ENCODE peak calls at places on chromosome 20, in ten cellular contexts. U is GM20000; A is cardiac muscle cell; T is activated T-helper 2 cell treated with anti-CD3 and anti-CD28 coated beads, Interferon-gamma antibody, Interleukin-2, Interleukin-4, amounts not matched to agents 10 μg/mL and 5 μg/mL and 100 μg/mL, durations not matched to agents 14 hours and 24 hours and 36 hours; M is KBM-7; L is T-cell; Q is naive B cell; P is stimulated activated CD4-positive, alpha-beta T cell treated with anti-CD3 and anti-CD28 coated beads, TNF-alpha, amount 100 ng/mL, for 1 hour; J is GM03348; X is ureter. K is an unnamed sample.

GRCh38 chr20:25019381-25020155 is 27.0 kb upstream of the APMAP start:
- DNase-seq in A (no peak), M (no peak), U (no peak), P (no peak), J (no peak), T (no peak), Q (no peak), X (no peak), L (no peak), K (no peak)

GRCh38 chr20:16951876-16952275 is 203.7 kb downstream of the OTOR start:
- DNase-seq in M (no peak), L (no peak), A (no peak), T (no peak), P (no peak), U (no peak), Q (no peak), X (no peak), J (no peak), K (no peak)

GRCh38 chr20:31824554-31825313 is 5.6 kb downstream of the MYLK2 start:
- DNase-seq in T (no peak), M (no peak), A (no peak), X (no peak), J (no peak), P (no peak), L (no peak), U (no peak), Q (no peak), K (no peak)

GRCh38 chr20:36629719-36630340 is 16.2 kb downstream of the SLA2 start:
- DNase-seq in U (peak), Q (no peak), A (no peak), T (peak), X (no peak), M (peak), P (no peak), L (peak), J (no peak), K (no peak)

GRCh38 chr20:5657190-5657872 is 92.9 kb upstream of the SHLD1 start:
- DNase-seq in X (peak), M (peak), Q (no peak), P (no peak), A (peak), L (no peak), U (no peak), J (peak), T (no peak), K (no peak)

GRCh38 chr20:34791289-34792020 is 34.0 kb downstream of the NCOA6 start:
- DNase-seq in J (peak), L (no peak), Q (no peak), M (no peak), U (no peak), T (no peak), P (no peak), A (no peak), X (no peak), K (no peak)

GRCh38 chr20:63961664-63962425 is 5.6 kb upstream of the UCKL1 start:
- DNase-seq in P (no peak), Q (no peak), L (no peak), J (no peak), A (no peak), U (no peak), M (no peak), X (no peak), T (no peak), K (no peak)

GRCh38 chr20:47274449-47275108 is 81.9 kb downstream of the ZMYND8 start:
- DNase-seq in U (peak), P (no peak), A (no peak), Q (no peak), L (no peak), J (peak), M (peak), T (no peak), X (no peak), K (no peak)

GRCh38 chr20:40713508-40713907 is 24.5 kb upstream of the MAFB start:
- DNase-seq in X (no peak), J (no peak), T (no peak), A (no peak), L (no peak), U (no peak), M (no peak), Q (no peak), P (no peak), K (no peak)

GRCh38 chr20:2617099-2617714 is 35.2 kb upstream of the NOP56 start:
- DNase-seq in L (no peak), T (no peak), U (peak), A (no peak), X (no peak), P (no peak), J (no peak), Q (no peak), M (no peak), K (no peak)

GRCh38 chr20:8020314-8021079 is 936 bp upstream of the TMX4 start:
- DNase-seq in T (peak), A (no peak), M (peak), J (no peak), X (no peak), L (no peak), Q (peak), P (no peak), U (peak), K (no peak)

GRCh38 chr20:34220581-34220980 is 20.6 kb upstream of the ASIP start:
- DNase-seq in U (no peak), M (no peak), T (no peak), A (no peak), P (no peak), Q (no peak), L (no peak), X (no peak), J (peak), K (no peak)

GRCh38 chr20:2402271-2402980 is 21.7 kb downstream of the TGM6 start:
- DNase-seq in P (no peak), Q (no peak), T (no peak), A (peak), U (no peak), L (no peak), M (peak), X (no peak), J (peak), K (no peak)

GRCh38 chr20:16624106-16624505 is 50.9 kb upstream of the KIF16B start:
- DNase-seq in J (no peak), L (no peak), A (no peak), X (no peak), U (no peak), M (no peak), Q (no peak), T (no peak), P (no peak), K (no peak)

GRCh38 chr20:10398834-10399369 is 35.1 kb downstream of the MKKS start:
- DNase-seq in P (no peak), T (no peak), Q (no peak), J (no peak), X (no peak), A (peak), U (no peak), M (no peak), L (no peak), K (no peak)

GRCh38 chr20:57061058-57061900 is 205.2 kb downstream of the BMP7 start:
- DNase-seq in T (no peak), L (no peak), M (peak), J (no peak), U (no peak), Q (no peak), X (no peak), A (peak), P (no peak), K (no peak)

GRCh38 chr20:50379049-50379990 is 130.9 kb upstream of the PTPN1 start:
- DNase-seq in A (no peak), P (no peak), J (peak), Q (no peak), T (no peak), X (peak), L (no peak), U (no peak), M (peak), K (no peak)

GRCh38 chr20:1388706-1389483 is 4.0 kb downstream of the FKBP1A start:
- DNase-seq in A (no peak), P (no peak), L (peak), T (no peak), U (no peak), Q (peak), M (peak), X (peak), J (no peak), K (no peak)

GRCh38 chr20:43938932-43939761 is 24.5 kb downstream of the TOX2 start:
- DNase-seq in J (peak), L (no peak), M (peak), T (no peak), Q (no peak), A (no peak), U (no peak), P (no peak), X (peak), K (no peak)

GRCh38 chr20:50625986-50626677 is 65.2 kb downstream of the RIPOR3 start:
- DNase-seq in T (no peak), Q (no peak), P (no peak), U (no peak), A (peak), X (no peak), L (no peak), J (peak), M (peak), K (no peak)

GRCh38 chr20:595330-596308 is 14.5 kb downstream of the TCF15 start:
- DNase-seq in U (no peak), Q (no peak), P (no peak), T (no peak), X (no peak), M (no peak), J (no peak), A (no peak), L (no peak), K (no peak)

GRCh38 chr20:51275816-51276215 is 252.9 kb upstream of the KCNG1 start:
- DNase-seq in J (peak), L (no peak), M (no peak), T (no peak), P (no peak), A (no peak), Q (no peak), X (no peak), U (no peak), K (no peak)

GRCh38 chr20:44683263-44684046 is 31.7 kb upstream of the CCN5 start:
- DNase-seq in L (peak), Q (peak), M (peak), T (peak), X (no peak), A (peak), P (no peak), J (peak), U (peak), K (peak)

GRCh38 chr20:22623211-22623610 is 38.8 kb upstream of the FOXA2 start:
- DNase-seq in L (no peak), P (no peak), X (no peak), U (no peak), M (no peak), J (no peak), A (no peak), Q (no peak), T (no peak), K (no peak)

GRCh38 chr20:43322851-43323250 is 133.1 kb upstream of the PTPRT start:
- DNase-seq in M (no peak), A (no peak), P (no peak), T (no peak), L (no peak), X (no peak), J (no peak), U (no peak), Q (no peak), K (no peak)

GRCh38 chr20:53914091-53914860 is 156.1 kb downstream of the BCAS1 start:
- DNase-seq in Q (no peak), U (no peak), M (peak), X (no peak), P (no peak), J (no peak), T (no peak), A (peak), L (no peak), K (no peak)

GRCh38 chr20:39524371-39524911 is 562.3 kb downstream of the DHX35 start:
- DNase-seq in P (no peak), A (no peak), M (no peak), Q (no peak), L (no peak), X (no peak), T (no peak), J (no peak), U (no peak), K (no peak)

GRCh38 chr20:56689318-56689717 is 60.2 kb downstream of the TFAP2C start:
- DNase-seq in U (no peak), L (no peak), P (no peak), J (peak), X (no peak), A (no peak), T (no peak), M (no peak), Q (no peak), K (no peak)

GRCh38 chr20:64226686-64227576 is 28.6 kb upstream of the PCMTD2 start:
- DNase-seq in T (no peak), U (no peak), P (no peak), X (no peak), M (no peak), Q (no peak), A (no peak), L (peak), J (no peak), K (peak)

GRCh38 chr20:20894280-20894679 is 181.8 kb upstream of the RALGAPA2 start:
- DNase-seq in M (no peak), L (no peak), A (no peak), J (no peak), Q (no peak), U (no peak), X (no peak), P (no peak), T (no peak), K (no peak)

GRCh38 chr20:45111799-45112471 is 3.0 kb downstream of the WFDC5 start:
- DNase-seq in U (peak), P (no peak), T (no peak), Q (no peak), X (no peak), L (no peak), M (peak), A (no peak), J (peak), K (no peak)

GRCh38 chr20:48599106-48599747 is 228.6 kb downstream of the PREX1 start:
- DNase-seq in M (no peak), A (no peak), P (no peak), J (no peak), Q (no peak), T (no peak), X (no peak), U (no peak), L (no peak), K (no peak)

GRCh38 chr20:58851221-58851968 is 693 bp upstream of the GNAS-AS1 start:
- DNase-seq in L (no peak), A (no peak), J (no peak), T (no peak), P (no peak), Q (no peak), M (no peak), U (no peak), X (no peak), K (no peak)

GRCh38 chr20:25042531-25043498 is 15.1 kb downstream of the ACSS1 start:
- DNase-seq in U (peak), L (peak), A (no peak), X (no peak), P (no peak), M (peak), J (no peak), Q (peak), T (peak), K (peak)

GRCh38 chr20:11332376-11332775 is 585.3 kb upstream of the BTBD3 start:
- DNase-seq in M (no peak), U (no peak), A (no peak), P (no peak), X (no peak), J (no peak), Q (no peak), L (no peak), T (no peak), K (no peak)

GRCh38 chr20:50169329-50169823 is 15.9 kb upstream of the PEDS1 start:
- DNase-seq in T (peak), J (peak), A (peak), L (peak), M (peak), Q (peak), P (peak), X (peak), U (peak), K (peak)